ENCODE peak calls at places on chromosomes 12 and 14, in ten cellular contexts. K, I, H, W, E, D, R, N, Q and Z are unnamed samples.

GRCh38 chr14:32608880-32609279 is 279.8 kb downstream of the AKAP6 start:
- DNase-seq in H (peak), N (peak), W (no peak), D (no peak), I (no peak), Q (no peak), R (no peak), E (peak), K (peak), Z (no peak)

GRCh38 chr12:65643595-65644386 is 180.5 kb upstream of the HMGA2 start:
- DNase-seq in D (no peak), H (no peak), Q (no peak), W (no peak), R (no peak), K (peak), N (no peak), E (peak), I (peak), Z (no peak)

GRCh38 chr12:3964404-3964803 is 91.2 kb upstream of the PARP11 start:
- DNase-seq in W (peak), R (no peak), K (no peak), I (no peak), Q (no peak), H (peak), D (no peak), N (no peak), E (no peak), Z (peak)

GRCh38 chr12:46515829-46516228 is 143.3 kb upstream of the SLC38A2 start:
- DNase-seq in D (no peak), E (no peak), I (no peak), K (no peak), R (no peak), N (no peak), W (no peak), Q (no peak), H (no peak), Z (no peak)

GRCh38 chr12:82788594-82788993 is 101.9 kb downstream of the TMTC2 start:
- DNase-seq in I (no peak), R (no peak), W (no peak), Q (no peak), D (no peak), E (no peak), N (no peak), K (no peak), H (no peak), Z (no peak)

GRCh38 chr14:73645248-73645610 is 443 bp downstream of the DNAL1 start:
- DNase-seq in K (no peak), E (no peak), H (no peak), I (no peak), W (no peak), R (no peak), N (no peak), D (no peak), Q (no peak), Z (no peak)

GRCh38 chr14:100857196-100857922 is 31.4 kb downstream of the MEG3 start:
- DNase-seq in I (no peak), E (no peak), D (no peak), N (no peak), R (no peak), Q (no peak), W (no peak), H (no peak), K (no peak), Z (no peak)

GRCh38 chr14:90693413-90693812 is 122.8 kb downstream of the TTC7B start:
- DNase-seq in H (no peak), I (no peak), N (no peak), D (no peak), R (no peak), Q (no peak), W (no peak), E (no peak), K (no peak), Z (no peak)

GRCh38 chr14:54652188-54652889 is 85.4 kb downstream of the SAMD4A start:
- DNase-seq in W (no peak), R (no peak), Q (no peak), I (peak), D (peak), H (peak), K (peak), E (peak), N (peak), Z (peak)

GRCh38 chr14:104307627-104308401 is 169.4 kb downstream of the KIF26A start:
- DNase-seq in E (no peak), D (no peak), Q (no peak), H (no peak), K (no peak), R (no peak), W (no peak), I (no peak), N (no peak), Z (no peak)

GRCh38 chr14:96574633-96575191 is 72.5 kb downstream of the PAPOLA start:
- DNase-seq in I (peak), R (no peak), W (no peak), H (no peak), Q (no peak), N (peak), K (peak), E (peak), D (no peak), Z (no peak)

GRCh38 chr12:111368291-111368683 is 608 bp downstream of the PHETA1 start:
- DNase-seq in E (peak), W (no peak), N (no peak), K (no peak), Q (no peak), R (peak), H (peak), I (no peak), D (peak), Z (no peak)

GRCh38 chr12:94930216-94930654 is 73.3 kb downstream of the NDUFA12 start:
- DNase-seq in R (no peak), E (no peak), H (no peak), K (no peak), I (no peak), D (no peak), N (no peak), W (no peak), Q (no peak), Z (no peak)

GRCh38 chr14:105439710-105440553 is 20.3 kb downstream of the MTA1 start:
- DNase-seq in W (no peak), I (no peak), N (no peak), E (no peak), H (no peak), K (no peak), Q (no peak), R (no peak), D (no peak), Z (no peak)

GRCh38 chr14:87934185-87934584 is 58.8 kb downstream of the GALC start:
- DNase-seq in Q (no peak), D (no peak), K (peak), H (peak), W (no peak), I (peak), E (no peak), R (no peak), N (no peak), Z (no peak)

GRCh38 chr12:92927436-92928116 is 1.5 kb downstream of the EEA1 start:
- DNase-seq in N (peak), E (peak), Q (peak), H (peak), K (peak), D (peak), R (no peak), I (peak), W (peak), Z (peak)

GRCh38 chr12:103348935-103349334 is 146.8 kb downstream of the C12orf42 start:
- DNase-seq in R (no peak), I (no peak), Q (peak), E (no peak), W (no peak), H (no peak), N (no peak), D (no peak), K (no peak), Z (no peak)

GRCh38 chr12:909861-910260 is 39.6 kb downstream of the RAD52 start:
- DNase-seq in W (no peak), K (no peak), N (no peak), I (no peak), E (no peak), Q (no peak), H (no peak), D (no peak), R (no peak), Z (no peak)

GRCh38 chr12:101792046-101792931 is 38.5 kb downstream of the GNPTAB start:
- DNase-seq in R (no peak), K (peak), E (no peak), H (no peak), N (no peak), I (no peak), D (no peak), W (no peak), Q (no peak), Z (peak)

GRCh38 chr12:131830335-131831020 is 2.3 kb downstream of the MMP17 start:
- DNase-seq in N (peak), W (peak), D (peak), R (no peak), H (peak), I (peak), Q (peak), K (peak), E (peak), Z (peak)

GRCh38 chr14:50559990-50560928 is at the start of gene ATL1:
- DNase-seq in I (peak), R (peak), K (peak), N (peak), H (peak), W (peak), Q (peak), D (peak), E (peak), Z (peak)

GRCh38 chr12:71183018-71183417 is 25.2 kb upstream of the TSPAN8 start:
- DNase-seq in I (no peak), D (peak), W (no peak), K (peak), H (no peak), Q (no peak), R (no peak), N (peak), E (peak), Z (no peak)

GRCh38 chr12:105882404-105882803 is 256.4 kb downstream of the NUAK1 start:
- DNase-seq in K (no peak), D (no peak), H (peak), R (no peak), Q (no peak), E (no peak), I (no peak), N (peak), W (no peak), Z (peak)

GRCh38 chr14:91281346-91281745 is 36.8 kb upstream of the GPR68 start:
- DNase-seq in W (no peak), N (peak), I (peak), E (no peak), Q (no peak), R (no peak), K (peak), H (no peak), D (no peak), Z (no peak)

DNA sequence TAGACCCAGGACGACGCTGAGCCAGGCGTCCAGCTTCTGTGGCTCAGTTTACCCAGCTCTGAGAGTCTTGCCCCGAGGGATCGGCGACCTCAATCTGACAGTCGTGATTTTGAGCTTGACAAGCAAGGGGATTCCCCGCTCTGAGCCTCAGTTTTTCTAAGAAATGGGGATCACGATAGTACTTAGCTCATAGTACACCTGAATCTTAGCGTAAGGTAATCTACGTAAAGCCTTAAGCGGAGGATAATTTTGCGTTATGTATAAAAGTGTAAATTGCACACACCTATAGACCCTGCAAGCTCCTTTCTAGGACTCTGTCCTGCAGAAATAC is 285 bp downstream of the MVK start:
- DNase-seq in H (no peak), W (no peak), D (no peak), Q (no peak), E (no peak), N (no peak), K (no peak), I (no peak), R (no peak), Z (no peak)
- H2AFZ ChIP-seq in H (peak), W (peak), D (peak), Q (peak), E (peak), N (peak), K (peak), I (peak), R (peak), Z (peak)

GRCh38 chr14:59564356-59564755 is 12.3 kb downstream of the CCDC175 start:
- DNase-seq in N (no peak), R (no peak), Q (no peak), W (no peak), K (no peak), E (no peak), H (peak), I (no peak), D (no peak), Z (peak)

GRCh38 chr14:59566725-59567124 is 9.9 kb downstream of the CCDC175 start:
- DNase-seq in N (no peak), K (peak), I (no peak), E (no peak), H (no peak), D (no peak), W (no peak), Q (no peak), R (no peak), Z (no peak)

GRCh38 chr14:59565112-59565511 is 11.5 kb downstream of the CCDC175 start:
- DNase-seq in E (no peak), Q (no peak), R (no peak), I (peak), N (peak), K (peak), W (no peak), D (no peak), H (no peak), Z (no peak)

GRCh38 chr14:59566281-59566680 is 10.3 kb downstream of the CCDC175 start:
- DNase-seq in K (no peak), W (no peak), Q (no peak), I (no peak), H (peak), N (no peak), D (no peak), R (no peak), E (no peak), Z (no peak)

DNA sequence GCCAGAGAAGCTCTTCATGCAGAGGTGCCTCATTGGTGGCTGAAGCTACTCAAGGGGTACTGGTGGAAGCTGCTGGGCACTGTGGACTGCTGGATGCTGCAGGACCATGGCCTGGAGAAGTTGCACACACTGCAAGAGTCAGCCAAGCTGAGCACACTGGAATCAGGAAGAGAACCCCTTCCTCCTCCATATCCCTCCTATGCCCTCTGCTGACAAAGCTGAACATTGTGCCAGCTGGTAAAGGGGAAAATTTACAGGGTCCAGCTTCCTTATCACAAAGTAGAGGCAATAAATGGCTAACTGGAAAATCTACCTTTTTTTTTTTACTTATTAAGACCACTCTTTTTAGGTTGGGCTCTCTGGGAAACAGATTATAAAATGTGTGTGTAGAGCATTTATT is 6.5 kb downstream of the CCDC175 start:
- DNase-seq in H (no peak), W (no peak), I (no peak), E (no peak), N (no peak), Q (no peak), K (peak), R (no peak), D (peak), Z (no peak)
- TF ChIP-seq CTCF in H (peak), W (no peak), I (peak), E (no peak), N (no peak), Q (peak), K (peak), R (peak), D (peak), Z (peak)

DNA sequence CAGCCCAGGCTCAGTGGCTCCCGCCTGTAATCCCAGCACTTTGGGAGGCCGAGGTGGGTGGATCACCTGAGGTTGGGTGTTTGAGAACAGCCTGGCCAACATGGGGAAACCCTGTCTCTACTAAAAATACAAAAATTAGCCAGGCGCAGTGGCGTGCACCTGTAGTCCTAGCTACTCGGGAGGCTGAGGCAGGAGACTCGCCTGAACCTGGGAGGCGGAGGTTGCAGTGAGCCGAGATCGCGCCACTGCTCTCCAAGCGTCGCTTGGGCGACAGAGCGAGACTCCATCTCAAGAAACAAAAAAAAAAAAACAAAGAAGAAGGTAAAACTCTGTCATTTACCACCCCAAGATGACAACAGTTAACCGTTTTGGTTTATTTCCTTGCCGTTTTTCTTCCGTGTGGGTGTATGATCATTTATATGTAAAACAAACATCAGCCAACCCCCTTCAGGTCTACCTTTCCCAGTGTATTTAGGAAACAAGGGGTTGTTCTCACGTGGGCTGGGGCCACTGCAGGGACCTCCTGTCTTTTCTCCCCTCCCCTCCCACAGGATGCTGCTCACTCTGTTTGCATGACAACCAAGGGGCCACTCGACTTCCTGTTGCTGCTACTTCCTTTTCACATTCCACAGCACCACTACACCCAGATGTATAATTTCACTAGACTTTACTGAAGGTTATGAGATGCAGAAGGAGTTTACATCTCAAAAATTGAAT is 13.6 kb downstream of the TTC9 start:
- DNase-seq in N (no peak), K (no peak), W (no peak), D (no peak), I (no peak), R (peak), E (no peak), Q (peak), H (no peak), Z (peak)
- H2AFZ ChIP-seq in N (no peak), K (no peak), W (no peak), D (no peak), I (no peak), R (peak), E (no peak), Q (peak), H (no peak), Z (no peak)

GRCh38 chr14:78836777-78837176 is 666.6 kb downstream of the NRXN3 start:
- DNase-seq in R (peak), D (peak), H (peak), W (peak), I (peak), K (peak), N (peak), Q (peak), E (peak), Z (peak)
- TF ChIP-seq CTCF in R (peak), D (peak), H (peak), W (peak), I (peak), K (peak), N (peak), Q (peak), E (peak), Z (peak)

GRCh38 chr12:31768046-31768445 is 39.2 kb upstream of the AMN1 start:
- DNase-seq in I (no peak), N (no peak), E (no peak), Q (peak), K (no peak), W (no peak), D (no peak), R (peak), H (no peak), Z (no peak)
- H2AFZ ChIP-seq in I (no peak), N (no peak), E (no peak), Q (peak), K (no peak), W (no peak), D (no peak), R (no peak), H (no peak), Z (no peak)

GRCh38 chr12:32895688-32896437 is 714 bp downstream of the PKP2 start:
- DNase-seq in K (peak), N (no peak), R (no peak), D (peak), Q (no peak), I (no peak), H (peak), W (peak), E (no peak), Z (peak)
- TF ChIP-seq CTCF in K (peak), N (no peak), R (no peak), D (peak), Q (no peak), I (no peak), H (peak), W (no peak), E (no peak), Z (peak)

GRCh38 chr12:22283508-22283907 is 51.0 kb downstream of the ST8SIA1 start:
- DNase-seq in H (no peak), I (no peak), W (no peak), E (no peak), R (no peak), N (no peak), D (no peak), Q (no peak), K (no peak), Z (peak)
- H2AFZ ChIP-seq in H (no peak), I (no peak), W (no peak), E (no peak), R (no peak), N (no peak), D (no peak), Q (no peak), K (no peak), Z (no peak)

DNA sequence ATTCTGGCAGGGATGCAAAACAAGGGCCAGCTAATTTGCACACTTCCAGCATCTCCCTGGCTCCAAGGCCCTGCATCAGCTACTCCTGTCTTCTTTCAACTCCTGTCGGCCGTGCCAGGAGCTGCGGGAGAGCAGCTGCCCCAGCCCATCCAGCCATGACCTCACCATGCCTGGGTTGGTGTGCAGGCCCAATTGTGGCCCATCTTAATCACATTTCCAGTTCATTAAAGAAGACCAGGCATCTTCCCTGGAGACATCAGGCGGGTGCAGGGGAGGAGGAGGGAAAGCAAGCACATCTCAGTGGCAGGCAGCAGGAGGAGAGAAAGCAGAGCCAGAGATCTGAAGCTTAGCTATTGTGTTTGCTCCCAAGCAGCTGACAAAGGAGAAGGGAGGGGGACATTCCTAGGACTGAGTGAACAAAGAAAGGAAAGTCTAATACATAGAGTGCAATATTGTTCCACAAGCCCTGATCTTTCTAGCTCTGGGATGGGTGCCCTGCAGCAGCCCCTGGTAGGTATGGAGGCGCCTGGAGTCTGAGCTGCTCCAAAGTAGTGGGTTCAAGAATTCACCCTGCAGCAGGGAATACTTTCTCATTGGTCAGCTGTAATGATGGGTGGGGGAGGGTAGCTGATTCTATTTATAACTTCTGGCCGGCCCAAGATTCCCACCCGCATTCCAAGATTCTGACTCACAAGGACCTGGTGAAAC is 40.1 kb downstream of the VWF start:
- DNase-seq in Q (no peak), I (peak), R (no peak), D (peak), K (peak), E (peak), N (peak), H (peak), W (no peak), Z (peak)
- TF ChIP-seq CTCF in Q (no peak), I (no peak), R (no peak), D (no peak), K (no peak), E (no peak), N (no peak), H (no peak), W (no peak), Z (no peak)